ENCODE peak calls at places on chromosomes 5 and 9, in six cellular contexts. I, E, K, L, R and Q are unnamed samples.

GRCh38 chr9:121551985-121552753 is 52.5 kb upstream of the GGTA1 start:
- DNase-seq in I (no peak), E (no peak), K (no peak), L (no peak), R (no peak), Q (no peak)

GRCh38 chr5:169788168-169788567 is 151.1 kb downstream of the DOCK2 start:
- DNase-seq in I (no peak), E (no peak), K (no peak), L (no peak), R (no peak), Q (peak)

GRCh38 chr9:137891588-137892423 is 14.2 kb downstream of the CACNA1B start:
- DNase-seq in I (no peak), E (no peak), K (no peak), L (no peak), R (no peak), Q (no peak)

GRCh38 chr5:154288145-154288544 is 97.6 kb downstream of the GALNT10 start:
- DNase-seq in I (peak), E (no peak), K (no peak), L (peak), R (no peak), Q (no peak)

GRCh38 chr5:13946111-13946510 is 1.6 kb upstream of the DNAH5 start:
- DNase-seq in I (no peak), E (no peak), K (no peak), L (no peak), R (no peak), Q (no peak)

GRCh38 chr9:32427111-32427873 is 42.8 kb downstream of the ACO1 start:
- DNase-seq in I (no peak), E (no peak), K (peak), L (no peak), R (no peak), Q (no peak)

GRCh38 chr9:112041199-112041535 is 133.9 kb downstream of the SUSD1 start:
- DNase-seq in I (no peak), E (no peak), K (no peak), L (no peak), R (no peak), Q (no peak)

GRCh38 chr5:59618644-59619043 is 274.9 kb downstream of the PDE4D start:
- DNase-seq in I (no peak), E (no peak), K (peak), L (no peak), R (no peak), Q (no peak)

DNA sequence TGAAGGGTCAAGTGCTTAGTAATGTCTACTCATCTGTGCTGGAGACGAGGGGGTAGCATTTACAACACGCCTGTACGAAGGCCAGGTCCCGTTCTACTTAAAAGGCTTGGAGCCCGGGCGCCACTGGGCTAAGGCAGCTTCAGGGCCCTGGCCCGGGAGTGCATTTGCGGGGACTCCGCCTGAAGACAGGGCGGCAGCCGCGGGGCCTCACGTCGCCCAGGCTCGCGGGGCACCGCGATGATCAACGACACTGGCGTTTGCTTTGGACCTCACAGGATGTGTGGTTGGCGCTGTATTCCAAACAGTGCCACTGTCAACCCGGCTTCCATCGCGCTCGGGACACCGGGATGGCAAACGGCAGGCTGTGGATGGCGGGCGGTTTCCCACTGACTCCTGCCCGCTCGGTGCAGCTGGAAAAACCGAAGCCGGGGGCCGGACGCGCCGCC is 1.1 kb upstream of the TENT4A start:
- DNase-seq in I (peak), E (peak), K (peak), L (peak), R (no peak), Q (peak)
- TF ChIP-seq POLR2A in I (no peak), E (no peak), K (no peak), L (no peak), R (no peak), Q (no peak)

GRCh38 chr9:126376311-126376902 is 49.8 kb downstream of the MVB12B start:
- DNase-seq in I (no peak), E (no peak), K (no peak), L (no peak), R (no peak), Q (no peak)
- TF ChIP-seq POLR2A in I (no peak), E (no peak), K (no peak), L (no peak), R (no peak), Q (no peak)

GRCh38 chr5:65209341-65209740 is 272.4 kb downstream of the ADAMTS6 start:
- DNase-seq in I (no peak), E (no peak), K (no peak), L (no peak), R (no peak), Q (peak)
- TF ChIP-seq POLR2A in I (no peak), E (no peak), K (no peak), L (no peak), R (no peak), Q (no peak)

DNA sequence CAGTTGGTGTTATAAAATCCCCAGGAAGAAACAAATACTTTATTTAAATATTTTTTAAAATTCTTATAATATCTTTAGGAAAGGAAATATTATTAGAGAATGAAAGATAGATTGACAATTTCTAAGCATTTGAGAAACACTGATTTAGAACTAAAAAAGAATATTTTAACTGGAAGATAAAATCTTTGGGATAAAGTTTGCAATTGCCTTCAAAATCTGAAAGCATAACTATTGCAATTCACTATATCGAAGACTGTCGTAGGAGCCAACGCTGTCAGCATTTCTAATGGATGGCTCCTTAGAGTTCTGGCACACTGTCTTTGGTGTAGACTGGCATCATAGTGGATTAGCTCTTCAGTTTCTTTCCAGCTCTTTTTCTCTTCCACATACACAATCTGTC is 1561.3 kb downstream of the MAT2B start:
- DNase-seq in I (no peak), E (no peak), K (no peak), L (no peak), R (no peak), Q (no peak)
- TF ChIP-seq POLR2A in I (no peak), E (no peak), K (no peak), L (no peak), R (no peak), Q (no peak)